ENCODE peak calls at places on chromosomes 13 and 19, in nine cellular contexts. R, H, M, C, Y, J, X, A and V are unnamed samples. For H3K27me3, the result is how much of the 10 kb centered on the place peaks cover.

GRCh38 chr13:112983428-112984196 is 14.6 kb downstream of the MCF2L start:
- DNase-seq in J (no peak), Y (no peak), H (no peak), C (no peak), X (no peak), R (no peak), A (no peak), M (no peak), V (peak)

GRCh38 chr19:482186-483041 is 13.9 kb upstream of the MADCAM1 start:
- DNase-seq in J (peak), Y (no peak), A (no peak), R (no peak), C (no peak), X (no peak), H (no peak), M (no peak), V (no peak)

GRCh38 chr13:62747629-62748028 is 1332.0 kb upstream of the PCDH20 start:
- DNase-seq in A (no peak), X (no peak), C (no peak), R (no peak), M (no peak), Y (no peak), J (no peak), H (no peak), V (no peak)

GRCh38 chr19:46480409-46480808 is 9.0 kb upstream of the PNMA8A start:
- DNase-seq in C (no peak), M (no peak), X (no peak), H (no peak), J (peak), R (no peak), A (no peak), Y (no peak), V (no peak)

GRCh38 chr13:25085125-25085742 is 10.7 kb upstream of the PABPC3 start:
- DNase-seq in R (no peak), A (peak), H (no peak), M (no peak), C (peak), Y (no peak), J (no peak), X (peak), V (peak)

GRCh38 chr19:54388001-54388802 is 23.5 kb upstream of the LAIR1 start:
- DNase-seq in R (peak), J (no peak), A (no peak), Y (no peak), X (no peak), C (no peak), M (no peak), H (peak), V (peak)

GRCh38 chr19:41945135-41945766 is 13.9 kb downstream of the RABAC1 start:
- DNase-seq in H (peak), A (no peak), Y (no peak), C (no peak), X (no peak), J (no peak), M (peak), R (no peak), V (no peak)

GRCh38 chr19:45455707-45456499 is 11.9 kb upstream of the FOSB start:
- DNase-seq in Y (peak), A (peak), M (peak), C (peak), X (peak), R (peak), H (peak), J (peak), V (peak)

GRCh38 chr13:24630851-24631341 is 49.3 kb upstream of the ATP12A start:
- DNase-seq in X (peak), J (no peak), M (no peak), H (no peak), R (no peak), A (no peak), Y (no peak), C (peak), V (no peak)

GRCh38 chr13:86446311-86446710 is 647.1 kb upstream of the SLITRK6 start:
- DNase-seq in M (no peak), Y (no peak), R (no peak), A (no peak), C (peak), J (no peak), H (no peak), X (no peak), V (no peak)

GRCh38 chr19:15101479-15102082 is 5.6 kb upstream of the SYDE1 start:
- DNase-seq in A (no peak), M (no peak), X (peak), H (peak), R (no peak), J (no peak), Y (no peak), C (peak), V (no peak)

GRCh38 chr13:103188688-103189326 is 122.6 kb upstream of the SLC10A2 start:
- DNase-seq in R (no peak), H (no peak), C (peak), Y (no peak), M (no peak), A (no peak), X (no peak), J (no peak), V (no peak)

GRCh38 chr13:27188239-27188638 is 16.6 kb upstream of the USP12 start:
- DNase-seq in R (no peak), M (no peak), X (no peak), Y (no peak), A (no peak), J (no peak), H (no peak), C (peak), V (no peak)

GRCh38 chr19:39435499-39436349 is at the start of gene RPS16:
- DNase-seq in X (peak), J (peak), R (peak), A (peak), M (peak), C (peak), Y (peak), H (peak), V (peak)

GRCh38 chr13:41186481-41186880 is 7.9 kb downstream of the KBTBD7 start:
- DNase-seq in M (no peak), X (no peak), Y (no peak), R (no peak), C (no peak), H (no peak), J (no peak), A (no peak), V (no peak)

GRCh38 chr13:105937451-105937850 is 598.0 kb downstream of the EFNB2 start:
- DNase-seq in C (no peak), R (no peak), M (no peak), X (no peak), H (no peak), J (no peak), Y (no peak), A (no peak), V (peak)

GRCh38 chr13:45941261-45941660 is 89.7 kb upstream of the SIAH3 start:
- DNase-seq in R (no peak), Y (no peak), H (no peak), M (no peak), X (no peak), A (no peak), C (no peak), J (no peak), V (no peak)

GRCh38 chr19:17109300-17109699 is 33.7 kb downstream of the MYO9B start:
- DNase-seq in C (no peak), Y (no peak), M (no peak), R (no peak), A (no peak), J (no peak), X (no peak), H (no peak), V (no peak)

GRCh38 chr19:38815059-38816001 is 2.6 kb upstream of the LGALS4 start:
- DNase-seq in R (no peak), X (no peak), H (no peak), M (no peak), Y (no peak), C (no peak), J (no peak), A (no peak), V (peak)

GRCh38 chr19:17138937-17139598 is 63.5 kb downstream of the MYO9B start:
- DNase-seq in A (no peak), M (peak), X (no peak), H (no peak), Y (no peak), J (no peak), C (no peak), R (peak), V (no peak)

GRCh38 chr19:52086481-52086880 is 9.1 kb downstream of the ZNF841 start:
- DNase-seq in X (no peak), C (peak), M (no peak), H (no peak), A (no peak), Y (no peak), R (no peak), J (no peak), V (no peak)

GRCh38 chr19:6236310-6237291 is 43.2 kb downstream of the MLLT1 start:
- DNase-seq in Y (no peak), X (no peak), A (no peak), R (peak), J (peak), M (peak), H (no peak), C (peak), V (peak)
- TF ChIP-seq CTCF in Y (no peak), X (no peak), A (no peak), R (no peak), J (no peak), M (peak), H (no peak), C (peak), V (no peak)

GRCh38 chr13:101579291-101579802 is 126.9 kb downstream of the ITGBL1 start:
- DNase-seq in X (no peak), Y (no peak), J (no peak), A (no peak), H (no peak), R (no peak), M (no peak), C (peak), V (no peak)
- H3K27me3 ChIP-seq in X (under half), Y (under half), J (under half), A (under half), H (under half), R (under half), M (under half), C (under half), V (under half)

GRCh38 chr19:4650159-4650558 is 10.8 kb downstream of the TNFAIP8L1 start:
- DNase-seq in M (no peak), C (no peak), J (no peak), X (no peak), R (no peak), H (no peak), A (no peak), Y (no peak), V (no peak)

GRCh38 chr19:4652075-4652474 is 12.8 kb downstream of the TNFAIP8L1 start:
- DNase-seq in A (no peak), X (no peak), Y (no peak), J (no peak), C (no peak), M (no peak), R (no peak), H (no peak), V (no peak)

GRCh38 chr19:4649392-4650094 is 10.2 kb downstream of the TNFAIP8L1 start:
- DNase-seq in X (no peak), J (no peak), R (no peak), M (no peak), A (no peak), H (no peak), Y (no peak), C (no peak), V (no peak)

GRCh38 chr19:4645718-4646117 is 6.4 kb downstream of the TNFAIP8L1 start:
- DNase-seq in Y (no peak), A (no peak), C (no peak), M (no peak), J (no peak), X (no peak), H (no peak), R (no peak), V (no peak)

GRCh38 chr19:4647676-4648644 is 8.6 kb downstream of the TNFAIP8L1 start:
- DNase-seq in X (no peak), C (no peak), A (no peak), J (peak), M (peak), H (no peak), R (no peak), Y (peak), V (no peak)
- TF ChIP-seq CTCF in X (no peak), C (no peak), A (peak), J (no peak), M (no peak), H (no peak), R (no peak), Y (peak), V (no peak)

GRCh38 chr19:7862413-7862951 is 11.7 kb downstream of the PRR36 start:
- DNase-seq in H (peak), C (peak), J (peak), X (peak), A (no peak), M (no peak), R (peak), Y (no peak), V (peak)
- H3K27me3 ChIP-seq in H (under half), C (under half), J (under half), X (under half), A (under half), M (under half), R (under half), Y (under half), V (under half)

GRCh38 chr19:7497292-7497691 is 8.5 kb upstream of the PEX11G start:
- DNase-seq in H (no peak), X (no peak), J (no peak), M (no peak), R (no peak), Y (no peak), C (no peak), A (no peak), V (no peak)
- TF ChIP-seq CTCF in H (no peak), X (no peak), J (no peak), M (no peak), R (peak), Y (no peak), C (peak), A (peak), V (peak)